ENCODE peak calls at places on chromosomes 12 and 14, in six cellular contexts. R, B, C, M, H and E are unnamed samples.

GRCh38 chr12:8064131-8064530 is 2.0 kb downstream of the C3AR1 start:
- DNase-seq in R (no peak), B (no peak), C (no peak), M (no peak), H (no peak), E (no peak)

GRCh38 chr14:23727566-23728335 is 91.6 kb downstream of the DHRS2 start:
- DNase-seq in R (no peak), B (no peak), C (peak), M (peak), H (peak), E (no peak)

GRCh38 chr14:52071675-52072074 is 2.8 kb upstream of the NID2 start:
- DNase-seq in R (no peak), B (no peak), C (peak), M (peak), H (no peak), E (no peak)

GRCh38 chr14:70808023-70808401 is 1.3 kb downstream of the MAP3K9 start:
- DNase-seq in R (no peak), B (no peak), C (no peak), M (peak), H (no peak), E (peak)

GRCh38 chr14:76129851-76130576 is 21.7 kb upstream of the GPATCH2L start:
- DNase-seq in R (no peak), B (no peak), C (no peak), M (no peak), H (no peak), E (no peak)

GRCh38 chr12:54404061-54405004 is 14.7 kb downstream of the ITGA5 start:
- DNase-seq in R (peak), B (peak), C (peak), M (peak), H (peak), E (peak)

GRCh38 chr14:106069786-106070185 is 543.4 kb downstream of the TMEM121 start:
- DNase-seq in R (no peak), B (no peak), C (no peak), M (no peak), H (no peak), E (no peak)

GRCh38 chr14:65949711-65950516 is 536.3 kb upstream of the CCDC196 start:
- DNase-seq in R (no peak), B (peak), C (peak), M (peak), H (no peak), E (peak)

GRCh38 chr12:26773313-26774104 is 59.5 kb downstream of the ITPR2 start:
- DNase-seq in R (no peak), B (peak), C (no peak), M (no peak), H (no peak), E (peak)

GRCh38 chr12:110657747-110658146 is 31.2 kb downstream of the HVCN1 start:
- DNase-seq in R (no peak), B (no peak), C (no peak), M (no peak), H (peak), E (no peak)

GRCh38 chr12:108340037-108340436 is 926 bp upstream of the CMKLR1 start:
- DNase-seq in R (no peak), B (no peak), C (no peak), M (no peak), H (no peak), E (no peak)

GRCh38 chr12:105296116-105297095 is 34.1 kb upstream of the C12orf75 start:
- DNase-seq in R (no peak), B (no peak), C (no peak), M (no peak), H (no peak), E (no peak)

GRCh38 chr14:54225457-54225856 is 171.3 kb upstream of the CDKN3 start:
- DNase-seq in R (no peak), B (no peak), C (no peak), M (peak), H (no peak), E (peak)

GRCh38 chr12:11553871-11554533 is 95.5 kb upstream of the ETV6 start:
- DNase-seq in R (peak), B (peak), C (peak), M (peak), H (peak), E (no peak)

GRCh38 chr14:39426605-39427004 is 5.6 kb downstream of the FBXO33 start:
- DNase-seq in R (no peak), B (peak), C (peak), M (no peak), H (no peak), E (peak)

GRCh38 chr14:56895154-56895553 is 84.9 kb upstream of the OTX2 start:
- DNase-seq in R (no peak), B (no peak), C (no peak), M (peak), H (no peak), E (no peak)

GRCh38 chr12:92063641-92064040 is 82.0 kb downstream of the BTG1 start:
- DNase-seq in R (no peak), B (no peak), C (peak), M (no peak), H (no peak), E (no peak)

GRCh38 chr12:131927110-131928079 is 1.7 kb upstream of the PUS1 start:
- DNase-seq in R (no peak), B (peak), C (no peak), M (no peak), H (no peak), E (no peak)

GRCh38 chr14:53640695-53641094 is 315.9 kb downstream of the BMP4 start:
- DNase-seq in R (no peak), B (no peak), C (peak), M (no peak), H (no peak), E (no peak)

GRCh38 chr14:90599339-90599738 is 202.5 kb downstream of the CALM1 start:
- DNase-seq in R (no peak), B (no peak), C (no peak), M (no peak), H (no peak), E (no peak)

GRCh38 chr12:51972849-51973273 is 21.4 kb downstream of the ACVR1B start:
- DNase-seq in R (no peak), B (no peak), C (peak), M (peak), H (no peak), E (no peak)

GRCh38 chr14:76922599-76922998 is 96.4 kb downstream of the LRRC74A start:
- DNase-seq in R (no peak), B (no peak), C (no peak), M (no peak), H (peak), E (no peak)

GRCh38 chr14:94614802-94615201 is 2.6 kb downstream of the SERPINA3 start:
- DNase-seq in R (no peak), B (no peak), C (no peak), M (no peak), H (no peak), E (no peak)

GRCh38 chr12:59708059-59708458 is 112.2 kb downstream of the SLC16A7 start:
- DNase-seq in R (no peak), B (no peak), C (peak), M (no peak), H (no peak), E (no peak)

GRCh38 chr14:80850197-80850814 is 91.2 kb downstream of the CEP128 start:
- DNase-seq in R (peak), B (no peak), C (peak), M (peak), H (peak), E (no peak)

GRCh38 chr12:79692249-79692619 is 1.5 kb upstream of the PAWR start:
- DNase-seq in R (no peak), B (no peak), C (no peak), M (no peak), H (no peak), E (no peak)

GRCh38 chr14:34348592-34348991 is 113.4 kb downstream of the SPTSSA start:
- DNase-seq in R (no peak), B (peak), C (no peak), M (no peak), H (no peak), E (no peak)

GRCh38 chr14:50362791-50363733 is 33.6 kb downstream of the CDKL1 start:
- DNase-seq in R (no peak), B (no peak), C (peak), M (no peak), H (no peak), E (no peak)